ENCODE peak calls at places on chromosomes 4 and X, in four cellular contexts. Z, R, P and L are unnamed samples.

GRCh38 chr4:187357045-187357643 is 633.5 kb upstream of the FAT1 start:
- DNase-seq in R (no peak), P (no peak), Z (no peak), L (no peak)

GRCh38 chr4:56156141-56156540 is 207.4 kb downstream of the CEP135 start:
- DNase-seq in R (no peak), Z (no peak), P (no peak), L (no peak)

GRCh38 chrX:107483976-107484726 is 34.7 kb downstream of the FRMPD3 start:
- DNase-seq in R (no peak), P (no peak), Z (no peak), L (peak; percentile 69)

GRCh38 chrX:9983463-9983862 is 16.3 kb downstream of the CLDN34 start:
- DNase-seq in P (no peak), Z (no peak), R (no peak), L (no peak)

GRCh38 chr4:68498413-68499007 is 51.2 kb downstream of the TMPRSS11E start:
- DNase-seq in P (peak; percentile 67), R (peak; percentile 51), Z (peak; percentile 87), L (peak; percentile 59)

GRCh38 chr4:158869001-158869400 is 100.2 kb downstream of the FNIP2 start:
- DNase-seq in Z (no peak), R (no peak), P (no peak), L (no peak)

GRCh38 chrX:17736856-17737706 is at the start of gene SCML1:
- DNase-seq in R (peak; percentile 87), P (peak; percentile 94), Z (peak; percentile 94), L (peak; percentile 97)

GRCh38 chr4:100657187-100657586 is 139.4 kb upstream of the EMCN start:
- DNase-seq in P (no peak), R (no peak), Z (no peak), L (no peak)

GRCh38 chrX:21985332-21985777 is 44.8 kb downstream of the SMS start:
- DNase-seq in Z (peak; percentile 89), P (peak; percentile 75), R (peak; percentile 17), L (peak; percentile 53)

GRCh38 chrX:10011991-10012390 is 44.8 kb downstream of the CLDN34 start:
- DNase-seq in Z (peak; percentile 58), R (no peak), P (no peak), L (no peak)

GRCh38 chr4:111945014-111945413 is 200.2 kb upstream of the FAM241A start:
- DNase-seq in Z (no peak), R (no peak), P (no peak), L (no peak)

GRCh38 chr4:61918507-61919462 is 718.7 kb downstream of the ADGRL3 start:
- DNase-seq in Z (no peak), R (no peak), P (no peak), L (no peak)

GRCh38 chr4:103099691-103100392 is at the start of gene BDH2:
- DNase-seq in P (peak; percentile 94), Z (peak; percentile 87), R (peak; percentile 8), L (peak; percentile 35)

GRCh38 chr4:78078101-78078500 is 21.0 kb downstream of the FRAS1 start:
- DNase-seq in P (no peak), R (no peak), Z (no peak), L (no peak)

GRCh38 chr4:151389316-151389715 is 19.7 kb upstream of the FHIP1A start:
- DNase-seq in P (no peak), R (no peak), Z (no peak), L (no peak)

GRCh38 chr4:120544838-120545237 is 377.7 kb downstream of the PRDM5 start:
- DNase-seq in P (no peak), R (no peak), Z (no peak), L (no peak)

GRCh38 chr4:114109776-114110175 is 130.3 kb upstream of the ARSJ start:
- DNase-seq in R (no peak), P (no peak), Z (no peak), L (no peak)

GRCh38 chrX:24380273-24381036 is 20.0 kb downstream of the SUPT20HL1 start:
- DNase-seq in Z (no peak), P (no peak), R (no peak), L (no peak)

GRCh38 chr4:73862357-73862756 is 6.8 kb upstream of the CXCL1 start:
- DNase-seq in Z (no peak), R (no peak), P (peak; percentile 31), L (no peak)

GRCh38 chr4:41525129-41525528 is 12.8 kb upstream of the LIMCH1 start:
- DNase-seq in P (peak; percentile 84), R (no peak), Z (no peak), L (no peak)